ENCODE peak calls at places on chromosome 5, in four cellular contexts. W is choroid plexus epithelial cell, K is lower leg skin, J is cardiac muscle cell. E is an unnamed sample.

GRCh38 chr5:81233080-81233634 is at the start of gene CKMT2:
- DNase-seq in W (peak; percentile 65), K (no peak), J (peak; percentile 87), E (no peak)

GRCh38 chr5:96509721-96510383 is 76.8 kb upstream of the PCSK1 start:
- DNase-seq in W (peak; percentile 95), K (no peak), J (no peak), E (no peak)

GRCh38 chr5:142998316-142998862 is 228.2 kb downstream of the ARHGAP26 start:
- DNase-seq in W (no peak), K (no peak), J (no peak), E (no peak)

GRCh38 chr5:93189707-93190120 is 391.3 kb downstream of the NR2F1-AS1 start:
- DNase-seq in W (peak; percentile 87), K (no peak), J (no peak), E (no peak)

GRCh38 chr5:159782197-159782994 is 133.9 kb upstream of the ADRA1B start:
- DNase-seq in W (no peak), K (no peak), J (no peak), E (no peak)

GRCh38 chr5:172082180-172082579 is 75.7 kb upstream of the FBXW11 start:
- DNase-seq in W (no peak), K (no peak), J (no peak), E (no peak)

GRCh38 chr5:94903719-94904118 is 285.2 kb downstream of the SLF1 start:
- DNase-seq in W (peak; percentile 34), K (peak; percentile 27), J (no peak), E (no peak)

GRCh38 chr5:102528600-102528999 is 29.8 kb upstream of the SLCO6A1 start:
- DNase-seq in W (peak; percentile 9), K (no peak), J (no peak), E (no peak)

GRCh38 chr5:107809201-107810034 is 138.7 kb upstream of the EFNA5 start:
- DNase-seq in W (peak; percentile 31), K (no peak), J (no peak), E (no peak)

GRCh38 chr5:72622152-72622760 is 115.0 kb upstream of the ZNF366 start:
- DNase-seq in W (no peak), K (no peak), J (no peak), E (no peak)

GRCh38 chr5:170491479-170491878 is 12.3 kb upstream of the KCNIP1 start:
- DNase-seq in W (peak; percentile 89), K (peak; percentile 31), J (no peak), E (peak; percentile 57)

GRCh38 chr5:81334304-81335061 is 33.1 kb downstream of the ZCCHC9 start:
- DNase-seq in W (no peak), K (no peak), J (no peak), E (peak; percentile 53)

GRCh38 chr5:142871880-142872200 is 101.7 kb downstream of the ARHGAP26 start:
- DNase-seq in W (peak; percentile 56), K (no peak), J (no peak), E (no peak)

GRCh38 chr5:171897231-171897630 is 109.2 kb downstream of the FBXW11 start:
- DNase-seq in W (no peak), K (no peak), J (no peak), E (no peak)

GRCh38 chr5:74296685-74297084 is 343.8 kb downstream of the ENC1 start:
- DNase-seq in W (peak; percentile 84), K (no peak), J (no peak), E (no peak)

GRCh38 chr5:119323630-119324000 is 32.2 kb upstream of the TNFAIP8 start:
- DNase-seq in W (peak; percentile 58), K (no peak), J (no peak), E (no peak)

GRCh38 chr5:116930628-116931027 is 356.0 kb upstream of the SEMA6A start:
- DNase-seq in W (no peak), K (no peak), J (peak; percentile 28), E (no peak)

GRCh38 chr5:91103353-91104061 is 279.6 kb downstream of the ARRDC3 start:
- DNase-seq in W (peak; percentile 49), K (no peak), J (no peak), E (no peak)

GRCh38 chr5:132300572-132301340 is 6.6 kb downstream of the SLC22A4 start:
- DNase-seq in W (no peak), K (no peak), J (peak; percentile 28), E (no peak)

GRCh38 chr5:52119768-52120167 is 667.9 kb upstream of the ITGA1 start:
- DNase-seq in W (no peak), K (no peak), J (no peak), E (no peak)

GRCh38 chr5:17918373-17919104 is 284.3 kb downstream of the TAF11L14 start:
- DNase-seq in W (peak; percentile 91), K (no peak), J (peak; percentile 1), E (no peak)

GRCh38 chr5:109479260-109479860 is 69.6 kb upstream of the PJA2 start:
- DNase-seq in W (peak; percentile 61), K (no peak), J (peak; percentile 11), E (peak; percentile 72)

GRCh38 chr5:139930406-139930805 is 112.7 kb downstream of the NRG2 start:
- DNase-seq in W (no peak), K (no peak), J (no peak), E (no peak)

GRCh38 chr5:153496835-153497234 is 6.4 kb downstream of the GRIA1 start:
- DNase-seq in W (peak; percentile 73), K (no peak), J (peak; percentile 51), E (peak; percentile 61)

GRCh38 chr5:43874772-43875171 is 271.8 kb downstream of the NNT start:
- DNase-seq in W (peak; percentile 2), K (no peak), J (peak; percentile 28), E (no peak)

GRCh38 chr5:93035194-93035593 is 545.8 kb downstream of the NR2F1-AS1 start:
- DNase-seq in W (no peak), K (no peak), J (peak; percentile 59), E (no peak)

GRCh38 chr5:148831590-148832565 is 5.5 kb downstream of the ADRB2 start:
- DNase-seq in W (no peak), K (peak; percentile 59), J (no peak), E (peak; percentile 83)

GRCh38 chr5:178114325-178115135 is 1.2 kb downstream of the N4BP3 start:
- DNase-seq in W (no peak), K (no peak), J (peak; percentile 50), E (no peak)

GRCh38 chr5:1293997-1294838 is 650 bp downstream of the TERT start:
- DNase-seq in W (no peak), K (no peak), J (peak; percentile 12), E (no peak)
- H3K4me3 ChIP-seq in W (no peak overlapping the region), K (no peak overlapping the region), J (peak overlapping the region; percentile 29), E (peak overlapping the region; percentile 67)

GRCh38 chr5:16896767-16897166 is 39.3 kb downstream of the MYO10 start:
- DNase-seq in W (no peak), K (no peak), J (no peak), E (no peak)

GRCh38 chr5:16891043-16891442 is 45.0 kb downstream of the MYO10 start:
- DNase-seq in W (no peak), K (no peak), J (no peak), E (no peak)

GRCh38 chr5:16897284-16897704 is 38.8 kb downstream of the MYO10 start:
- DNase-seq in W (peak; percentile 54), K (no peak), J (peak; percentile 78), E (no peak)

GRCh38 chr5:16897800-16898199 is 38.3 kb downstream of the MYO10 start:
- DNase-seq in W (no peak), K (no peak), J (peak; percentile 86), E (no peak)

DNA sequence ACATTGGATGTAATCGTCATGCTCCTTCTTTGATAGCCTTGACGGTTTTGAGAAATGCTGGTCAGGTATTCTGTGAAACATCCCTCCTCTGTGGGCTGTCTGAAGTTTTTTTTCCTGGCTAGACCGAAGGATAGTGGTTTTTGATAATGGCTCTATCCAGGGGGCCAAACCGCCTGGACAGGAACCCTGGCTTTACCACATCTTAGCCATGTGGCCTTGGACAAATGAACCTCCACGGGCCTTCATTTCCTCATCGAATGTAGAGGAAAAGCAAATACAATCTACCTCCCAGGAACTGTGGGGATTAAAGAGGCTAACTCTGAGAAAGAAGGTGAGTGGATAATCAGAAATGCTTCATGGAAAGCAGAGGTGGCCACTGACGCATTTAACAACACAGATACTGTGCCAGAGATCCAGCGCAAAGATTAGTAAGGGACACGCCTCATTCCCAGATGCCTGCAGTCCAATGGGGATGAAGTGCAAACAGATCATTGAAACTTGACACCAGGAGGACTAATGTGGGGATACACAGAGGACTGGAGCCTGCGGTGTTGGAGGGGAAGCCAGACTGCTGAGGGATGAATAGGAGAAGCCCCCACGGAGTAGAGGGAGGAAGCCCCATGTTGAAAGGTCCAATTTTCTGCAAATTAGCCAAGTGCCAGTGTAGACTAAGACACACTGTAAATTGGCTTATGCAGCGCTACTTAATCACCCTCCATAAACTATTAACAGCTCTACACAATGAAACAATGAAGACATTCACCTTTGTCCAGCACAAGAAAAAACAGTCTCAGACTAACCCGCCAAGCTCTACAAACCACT is 41.6 kb downstream of the MYO10 start:
- DNase-seq in W (peak; percentile 93), K (no peak), J (peak; percentile 54), E (no peak)
- H3K4me3 ChIP-seq in W (no peak overlapping the region), K (no peak overlapping the region), J (no peak overlapping the region), E (no peak overlapping the region)

GRCh38 chr5:76542887-76543690 is 80.1 kb downstream of the F2RL2 start:
- DNase-seq in W (peak; percentile 84), K (peak; percentile 46), J (no peak), E (no peak)
- H3K4me3 ChIP-seq in W (no peak overlapping the region), K (no peak overlapping the region), J (no peak overlapping the region), E (no peak overlapping the region)

GRCh38 chr5:138339464-138339863 is 1.4 kb downstream of the FAM53C start:
- DNase-seq in W (no peak), K (no peak), J (no peak), E (peak; percentile 53)
- H3K4me3 ChIP-seq in W (peak overlapping the region; percentile 91), K (peak overlapping the region; percentile 82), J (peak overlapping the region; percentile 79), E (peak overlapping the region; percentile 85)

GRCh38 chr5:150153483-150153882 is 2.2 kb downstream of the PDGFRB start:
- DNase-seq in W (no peak), K (no peak), J (no peak), E (no peak)
- H3K4me3 ChIP-seq in W (peak overlapping the region; percentile 76), K (no peak overlapping the region), J (no peak overlapping the region), E (no peak overlapping the region)

GRCh38 chr5:59034498-59035186 is 451.8 kb downstream of the RAB3C start:
- DNase-seq in W (peak; percentile 87), K (no peak), J (peak; percentile 44), E (peak; percentile 50)
- H3K4me3 ChIP-seq in W (no peak overlapping the region), K (no peak overlapping the region), J (no peak overlapping the region), E (no peak overlapping the region)

DNA sequence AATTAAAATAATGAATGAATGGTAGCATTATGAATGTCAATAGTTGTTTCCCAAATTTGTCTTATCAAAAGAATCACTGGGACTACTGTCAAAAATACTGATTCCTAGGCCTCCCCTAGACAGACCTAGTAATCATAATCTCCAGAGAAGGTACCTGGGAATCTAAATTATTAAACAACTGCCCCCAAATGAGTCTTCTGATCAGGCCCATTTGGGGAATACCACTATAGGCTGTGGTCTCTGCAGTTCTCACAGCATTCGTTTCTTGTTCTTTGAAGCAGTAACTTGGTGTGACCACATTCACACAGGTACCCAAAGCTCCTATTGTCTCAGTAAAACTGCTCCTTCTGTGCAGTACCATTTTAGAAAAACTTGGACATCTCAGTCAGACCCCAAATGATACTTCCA is 230.9 kb downstream of the PIK3R1 start:
- DNase-seq in W (no peak), K (no peak), J (no peak), E (no peak)
- H3K4me3 ChIP-seq in W (no peak overlapping the region), K (no peak overlapping the region), J (no peak overlapping the region), E (no peak overlapping the region)

GRCh38 chr5:135930029-135930948 is 24.5 kb downstream of the LECT2 start:
- DNase-seq in W (no peak), K (no peak), J (peak; percentile 18), E (no peak)

GRCh38 chr5:135934939-135935338 is 19.8 kb downstream of the LECT2 start:
- DNase-seq in W (peak; percentile 71), K (no peak), J (peak; percentile 74), E (no peak)

GRCh38 chr5:135930949-135931295 is 23.9 kb downstream of the LECT2 start:
- DNase-seq in W (no peak), K (no peak), J (no peak), E (no peak)
- H3K4me3 ChIP-seq in W (no peak overlapping the region), K (no peak overlapping the region), J (no peak overlapping the region), E (no peak overlapping the region)

E was measured in Karpas-422.